ENCODE peak calls at places on chromosome 10, in seven cellular contexts. G, U, T, Y, R, P and Z are unnamed samples. For H3K4me1, the result is how much of the 10 kb centered on the place peaks cover.

GRCh38 chr10:95445223-95445836 is 115.8 kb downstream of the SORBS1 start:
- ATAC-seq in R (no peak), T (peak), Y (peak), U (peak), G (peak), P (no peak), Z (peak)

GRCh38 chr10:26407406-26407969 is 30.7 kb upstream of the APBB1IP start:
- ATAC-seq in Y (peak), P (peak), G (peak), U (no peak), R (peak), T (no peak), Z (no peak)

GRCh38 chr10:100192350-100192749 is 6.5 kb upstream of the ERLIN1 start:
- ATAC-seq in P (no peak), G (peak), U (no peak), Y (peak), T (no peak), R (no peak), Z (no peak)

GRCh38 chr10:10716972-10717371 is 300.7 kb upstream of the CELF2 start:
- ATAC-seq in U (no peak), R (no peak), Y (no peak), T (no peak), P (no peak), G (no peak), Z (no peak)

GRCh38 chr10:968546-969199 is 19.6 kb upstream of the GTPBP4 start:
- ATAC-seq in Y (no peak), T (no peak), P (no peak), G (no peak), R (no peak), U (no peak), Z (no peak)

GRCh38 chr10:49241365-49241764 is 53.2 kb upstream of the TMEM273 start:
- ATAC-seq in U (no peak), Y (no peak), T (no peak), P (no peak), G (peak), R (no peak), Z (peak)

GRCh38 chr10:89185658-89186057 is 21.5 kb downstream of the CH25H start:
- ATAC-seq in Y (no peak), P (no peak), T (peak), U (no peak), G (no peak), R (no peak), Z (no peak)

GRCh38 chr10:132397671-132398565 is 918 bp downstream of the PWWP2B start:
- ATAC-seq in R (peak), P (peak), T (peak), G (peak), Y (peak), U (peak), Z (no peak)

GRCh38 chr10:71712572-71713134 is 6.9 kb downstream of the C10orf105 start:
- ATAC-seq in P (no peak), G (no peak), Y (no peak), R (peak), U (no peak), T (no peak), Z (no peak)

GRCh38 chr10:72058989-72059842 is 29.1 kb downstream of the SPOCK2 start:
- ATAC-seq in Y (no peak), P (no peak), G (no peak), T (peak), R (peak), U (no peak), Z (no peak)

GRCh38 chr10:33117816-33118215 is 159.8 kb upstream of the ITGB1 start:
- ATAC-seq in Y (peak), G (peak), P (no peak), R (peak), T (no peak), U (no peak), Z (no peak)

GRCh38 chr10:34719336-34719735 is 95.8 kb downstream of the PARD3 start:
- ATAC-seq in T (no peak), G (no peak), R (no peak), P (no peak), Y (no peak), U (no peak), Z (no peak)

GRCh38 chr10:101969496-101969895 is 86.5 kb downstream of the ARMH3 start:
- ATAC-seq in T (no peak), P (peak), Y (no peak), R (no peak), U (no peak), G (no peak), Z (no peak)

GRCh38 chr10:50395279-50395678 is 144.0 kb upstream of the ASAH2 start:
- ATAC-seq in T (no peak), R (no peak), G (peak), Y (peak), U (peak), P (no peak), Z (peak)

GRCh38 chr10:74008212-74008731 is 10.4 kb downstream of the VCL start:
- ATAC-seq in U (no peak), G (no peak), R (no peak), Y (no peak), P (peak), T (peak), Z (no peak)

GRCh38 chr10:125213541-125214282 is 53.3 kb upstream of the CTBP2 start:
- ATAC-seq in G (no peak), Y (no peak), U (peak), P (no peak), R (no peak), T (no peak), Z (no peak)

GRCh38 chr10:125824736-125825135 is 1.4 kb downstream of the BCCIP start:
- ATAC-seq in R (no peak), T (no peak), G (no peak), P (no peak), Y (no peak), U (no peak), Z (no peak)

GRCh38 chr10:69055241-69055640 is 32.7 kb upstream of the SRGN start:
- ATAC-seq in P (peak), G (no peak), Y (no peak), U (no peak), T (no peak), R (peak), Z (no peak)

GRCh38 chr10:124592101-124592500 is 130.5 kb downstream of the LHPP start:
- ATAC-seq in P (peak), Y (no peak), U (no peak), G (no peak), T (no peak), R (no peak), Z (no peak)

GRCh38 chr10:34655286-34656170 is 159.6 kb downstream of the PARD3 start:
- ATAC-seq in P (peak), Y (no peak), U (peak), R (no peak), G (peak), T (peak), Z (no peak)

GRCh38 chr10:131694963-131695813 is 205.6 kb upstream of the PPP2R2D start:
- ATAC-seq in Y (no peak), T (no peak), R (no peak), U (no peak), P (no peak), G (no peak), Z (no peak)

GRCh38 chr10:6494452-6494839 is 85.6 kb downstream of the PRKCQ start:
- ATAC-seq in R (no peak), Y (no peak), P (no peak), G (no peak), T (no peak), U (no peak), Z (no peak)

GRCh38 chr10:10294801-10295515 is 722.7 kb upstream of the CELF2 start:
- ATAC-seq in Y (no peak), U (no peak), P (no peak), R (no peak), G (peak), T (no peak), Z (no peak)

GRCh38 chr10:117609095-117609821 is 66.7 kb downstream of the EMX2 start:
- ATAC-seq in R (no peak), T (no peak), Y (peak), P (no peak), G (peak), U (peak), Z (peak)

GRCh38 chr10:97731346-97732051 is 5.4 kb upstream of the ZFYVE27 start:
- ATAC-seq in G (peak), U (peak), R (peak), P (peak), Y (peak), T (peak), Z (peak)

GRCh38 chr10:74486659-74487058 is 335.6 kb downstream of the ADK start:
- ATAC-seq in G (no peak), T (no peak), U (peak), P (no peak), Y (no peak), R (no peak), Z (no peak)

GRCh38 chr10:50387736-50388081 is 136.4 kb upstream of the ASAH2 start:
- ATAC-seq in G (no peak), R (no peak), P (peak), T (no peak), U (no peak), Y (no peak), Z (no peak)

GRCh38 chr10:69650589-69651261 is 20.7 kb downstream of the FAM241B start:
- ATAC-seq in G (no peak), T (no peak), Y (no peak), U (no peak), R (no peak), P (no peak), Z (no peak)

GRCh38 chr10:70956029-70956759 is 67.8 kb upstream of the PCBD1 start:
- ATAC-seq in Y (no peak), R (no peak), P (peak), T (no peak), U (no peak), G (no peak), Z (no peak)

GRCh38 chr10:52259428-52259812 is 54.7 kb upstream of the DKK1 start:
- ATAC-seq in G (no peak), U (no peak), P (no peak), Y (no peak), T (no peak), R (no peak), Z (no peak)

GRCh38 chr10:124496150-124496549 is 34.5 kb downstream of the LHPP start:
- ATAC-seq in T (no peak), Y (no peak), R (no peak), U (no peak), P (no peak), G (no peak), Z (no peak)

GRCh38 chr10:30436200-30436599 is 2.2 kb downstream of the MAP3K8 start:
- ATAC-seq in T (no peak), G (no peak), U (no peak), P (peak), Y (no peak), R (no peak), Z (no peak)

GRCh38 chr10:30438016-30438850 is 4.2 kb downstream of the MAP3K8 start:
- ATAC-seq in G (no peak), T (peak), U (no peak), P (no peak), R (no peak), Y (no peak), Z (no peak)

GRCh38 chr10:30435068-30435422 is 1.1 kb downstream of the MAP3K8 start:
- ATAC-seq in Y (no peak), U (no peak), P (peak), R (no peak), G (no peak), T (peak), Z (no peak)

GRCh38 chr10:30436688-30437038 is 2.7 kb downstream of the MAP3K8 start:
- ATAC-seq in Y (no peak), U (no peak), P (no peak), T (no peak), R (no peak), G (no peak), Z (no peak)

GRCh38 chr10:30437039-30437781 is 3.2 kb downstream of the MAP3K8 start:
- ATAC-seq in P (peak), T (no peak), Y (no peak), U (no peak), R (peak), G (no peak), Z (no peak)
- TF ChIP-seq CTCF in P (no peak), T (no peak), Y (no peak), U (no peak), R (no peak), G (no peak), Z (no peak)

DNA sequence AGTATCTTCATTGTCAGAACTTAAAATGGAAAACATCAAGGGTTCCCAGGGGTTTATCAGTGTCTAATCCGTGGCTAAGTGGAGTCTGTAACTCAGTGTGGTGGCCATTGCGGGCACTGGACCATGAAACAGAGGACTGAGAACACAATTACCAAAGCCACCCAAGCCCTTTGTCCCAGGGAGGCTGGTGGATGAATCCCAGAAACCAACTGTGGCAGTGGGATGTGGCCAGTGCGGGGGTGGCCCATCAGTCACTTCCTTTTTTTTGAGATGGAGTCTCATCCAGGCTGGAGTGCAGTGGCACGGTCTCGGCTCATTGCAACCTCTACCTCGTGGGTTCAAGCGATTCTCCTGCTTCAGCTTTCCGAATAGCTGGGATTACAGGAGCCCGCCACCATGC is 61.8 kb downstream of the TACC2 start:
- ATAC-seq in T (no peak), P (no peak), R (no peak), Y (no peak), G (no peak), U (no peak), Z (no peak)
- H3K27ac ChIP-seq in T (no peak), P (no peak), R (no peak), Y (no peak), G (no peak), U (no peak), Z (peak)

GRCh38 chr10:114184276-114184675 is 5.1 kb downstream of the TDRD1 start:
- ATAC-seq in Y (no peak), U (no peak), P (no peak), G (no peak), T (no peak), R (no peak), Z (no peak)

GRCh38 chr10:114180937-114181336 is 1.8 kb downstream of the TDRD1 start:
- ATAC-seq in U (no peak), P (peak), R (no peak), G (no peak), T (no peak), Y (no peak), Z (no peak)

GRCh38 chr10:114179747-114180146 is 594 bp downstream of the TDRD1 start:
- ATAC-seq in G (no peak), U (no peak), R (no peak), T (no peak), P (no peak), Y (no peak), Z (no peak)

GRCh38 chr10:114181971-114182370 is 2.8 kb downstream of the TDRD1 start:
- ATAC-seq in G (peak), R (no peak), Y (peak), P (no peak), T (no peak), U (peak), Z (no peak)

DNA sequence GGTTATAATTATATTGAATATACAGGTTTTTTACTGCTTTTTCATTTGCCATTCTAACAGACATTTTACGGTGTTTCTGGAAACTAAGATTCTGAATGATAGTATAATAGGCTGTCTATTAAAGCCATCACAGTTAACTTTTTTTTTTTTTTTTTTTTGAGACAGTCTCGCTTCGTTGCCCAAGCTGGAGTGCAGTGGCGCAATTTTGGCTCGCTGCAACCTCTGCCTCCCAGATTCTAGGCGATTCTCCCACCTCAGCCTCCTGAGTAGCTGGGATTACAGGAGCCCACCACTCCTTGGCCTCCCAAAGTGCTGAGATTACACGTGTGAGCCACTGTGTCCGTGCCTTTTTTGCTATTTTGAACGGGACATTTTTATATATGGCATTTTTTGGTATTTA is 4.4 kb downstream of the TDRD1 start:
- ATAC-seq in U (no peak), G (no peak), Y (no peak), P (no peak), T (no peak), R (no peak), Z (no peak)
- H3K4me1 ChIP-seq in U (under half), G (under half), Y (under half), P (under half), T (under half), R (under half), Z (under half)

DNA sequence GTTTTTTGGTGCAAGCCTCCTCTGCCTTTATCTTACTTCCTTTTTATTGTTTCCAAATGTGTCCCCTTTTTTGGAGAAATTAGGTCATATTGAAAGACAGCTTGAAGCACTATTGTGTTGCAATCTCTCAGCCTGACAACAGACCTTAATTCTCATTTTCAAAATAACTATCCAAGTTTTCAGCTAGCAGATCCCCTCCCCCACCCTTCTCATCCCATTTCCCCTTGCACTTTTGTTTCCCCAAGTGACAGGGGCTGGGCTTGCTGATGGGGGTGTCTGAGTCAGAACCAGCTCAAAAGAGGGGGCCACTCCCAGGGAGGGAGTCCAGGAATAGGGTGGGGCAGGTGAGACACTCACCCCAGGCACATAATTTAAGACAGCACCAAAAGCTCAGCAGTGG is 75.3 kb downstream of the MKI67 start:
- ATAC-seq in R (no peak), Y (no peak), G (no peak), T (no peak), P (no peak), U (no peak), Z (peak)
- TF ChIP-seq CTCF in R (no peak), Y (no peak), G (no peak), T (no peak), P (no peak), U (no peak), Z (no peak)

DNA sequence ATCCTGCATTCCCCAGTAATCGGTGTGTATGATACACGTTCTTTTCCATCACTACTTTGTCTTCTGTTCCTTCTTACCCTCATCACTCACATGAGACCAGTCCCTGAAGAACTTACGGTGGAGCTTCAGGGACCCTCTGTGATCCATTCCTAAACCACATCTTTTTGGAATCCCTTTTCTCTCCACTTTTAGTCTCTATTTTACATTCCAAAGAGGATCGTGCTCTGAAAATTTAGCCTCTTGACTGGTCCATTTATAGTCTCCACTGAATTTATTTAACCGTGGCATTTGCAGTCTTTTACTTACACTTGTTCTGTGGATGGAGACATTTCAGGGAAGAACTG is 109.1 kb downstream of the NT5C2 start:
- ATAC-seq in U (no peak), R (no peak), P (no peak), G (no peak), Y (no peak), T (no peak), Z (no peak)
- H3K27ac ChIP-seq in U (no peak), R (no peak), P (no peak), G (no peak), Y (no peak), T (no peak), Z (no peak)